ENCODE peak calls at places on chromosomes 1 and 21, in four cellular contexts. B is K562, Q is GM12891, P is GM12878. R is an unnamed sample.

GRCh38 chr1:59692591-59692990 is 122.2 kb upstream of the HOOK1 start:
- DNase-seq in B (no peak), Q (no peak), P (no peak), R (peak; percentile 69)

GRCh38 chr1:145878724-145879123 is 6.9 kb downstream of the ANKRD35 start:
- DNase-seq in B (no peak), Q (no peak), P (no peak), R (no peak)

GRCh38 chr1:233109121-233109520 is 158.7 kb downstream of the NTPCR start:
- DNase-seq in B (no peak), Q (no peak), P (no peak), R (no peak)

GRCh38 chr1:200296091-200296661 is 113.7 kb downstream of the ZNF281 start:
- DNase-seq in B (no peak), Q (no peak), P (no peak), R (no peak)

GRCh38 chr1:206979379-206980043 is 9.3 kb upstream of the FCAMR start:
- DNase-seq in B (peak; percentile 68), Q (no peak), P (no peak), R (no peak)

GRCh38 chr21:14074177-14074576 is 136.6 kb downstream of the LIPI start:
- DNase-seq in B (no peak), Q (no peak), P (no peak), R (no peak)

GRCh38 chr1:27525296-27526271 is 35.6 kb upstream of the WASF2 start:
- DNase-seq in B (peak; percentile 97), Q (peak; percentile 82), P (peak; percentile 53), R (peak; percentile 96)

GRCh38 chr1:221724931-221725605 is 16.8 kb downstream of the DUSP10 start:
- DNase-seq in B (no peak), Q (no peak), P (no peak), R (peak; percentile 61)

GRCh38 chr1:43452789-43453441 is 816 bp downstream of the HYI start:
- DNase-seq in B (peak; percentile 59), Q (no peak), P (no peak), R (peak; percentile 3)

GRCh38 chr1:198447468-198447867 is 93.0 kb downstream of the ATP6V1G3 start:
- DNase-seq in B (no peak), Q (no peak), P (no peak), R (no peak)

GRCh38 chr1:62426794-62427193 is 10.1 kb upstream of the USP1 start:
- DNase-seq in B (no peak), Q (no peak), P (no peak), R (no peak)

GRCh38 chr1:161502641-161503393 is 2.4 kb upstream of the FCGR2A start:
- DNase-seq in B (peak; percentile 90), Q (no peak), P (no peak), R (no peak)

GRCh38 chr1:182035097-182035770 is 26.3 kb downstream of the ZNF648 start:
- DNase-seq in B (peak; percentile 26), Q (no peak), P (no peak), R (no peak)

GRCh38 chr21:38171723-38172344 is 85.0 kb upstream of the KCNJ15 start:
- DNase-seq in B (no peak), Q (no peak), P (no peak), R (no peak)

GRCh38 chr1:107076846-107077245 is 20.4 kb downstream of the PRMT6 start:
- DNase-seq in B (no peak), Q (no peak), P (no peak), R (no peak)

GRCh38 chr1:218529691-218530310 is 184.7 kb downstream of the TGFB2 start:
- DNase-seq in B (no peak), Q (no peak), P (no peak), R (no peak)
- TF ChIP-seq SPI1 in B (no peak), Q (no peak), P (no peak), R (no peak)

GRCh38 chr1:40980453-40981121 is 1.1 kb downstream of the CTPS1 start:
- DNase-seq in B (peak; percentile 83), Q (peak; percentile 40), P (no peak), R (no peak)
- TF ChIP-seq SPI1 in B (no peak), Q (no peak), P (no peak), R (no peak)

DNA sequence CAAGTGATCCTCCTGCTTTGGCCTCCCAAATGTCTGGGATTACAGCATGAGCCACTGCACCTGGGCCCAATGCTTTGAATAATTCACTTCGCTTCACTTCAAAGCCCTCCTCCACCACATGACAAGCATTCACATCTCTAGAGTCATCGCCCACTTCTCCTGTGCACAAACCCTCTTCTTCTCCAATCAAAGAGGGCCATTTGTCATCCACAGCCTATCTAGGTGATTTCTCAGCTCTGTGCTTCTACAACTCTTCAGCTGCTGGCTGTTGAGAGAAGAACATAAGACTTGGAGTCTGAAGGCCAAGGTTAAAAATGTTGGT is 20.1 kb upstream of the PSMB2 start:
- DNase-seq in B (no peak), Q (no peak), P (no peak), R (no peak)
- TF ChIP-seq SPI1 in B (no peak), Q (no peak), P (no peak), R (no peak)

GRCh38 chr1:99525313-99525712 is 120.6 kb upstream of the PALMD start:
- DNase-seq in B (no peak), Q (no peak), P (no peak), R (no peak)
- TF ChIP-seq SPI1 in B (no peak), Q (no peak), P (no peak), R (no peak)

DNA sequence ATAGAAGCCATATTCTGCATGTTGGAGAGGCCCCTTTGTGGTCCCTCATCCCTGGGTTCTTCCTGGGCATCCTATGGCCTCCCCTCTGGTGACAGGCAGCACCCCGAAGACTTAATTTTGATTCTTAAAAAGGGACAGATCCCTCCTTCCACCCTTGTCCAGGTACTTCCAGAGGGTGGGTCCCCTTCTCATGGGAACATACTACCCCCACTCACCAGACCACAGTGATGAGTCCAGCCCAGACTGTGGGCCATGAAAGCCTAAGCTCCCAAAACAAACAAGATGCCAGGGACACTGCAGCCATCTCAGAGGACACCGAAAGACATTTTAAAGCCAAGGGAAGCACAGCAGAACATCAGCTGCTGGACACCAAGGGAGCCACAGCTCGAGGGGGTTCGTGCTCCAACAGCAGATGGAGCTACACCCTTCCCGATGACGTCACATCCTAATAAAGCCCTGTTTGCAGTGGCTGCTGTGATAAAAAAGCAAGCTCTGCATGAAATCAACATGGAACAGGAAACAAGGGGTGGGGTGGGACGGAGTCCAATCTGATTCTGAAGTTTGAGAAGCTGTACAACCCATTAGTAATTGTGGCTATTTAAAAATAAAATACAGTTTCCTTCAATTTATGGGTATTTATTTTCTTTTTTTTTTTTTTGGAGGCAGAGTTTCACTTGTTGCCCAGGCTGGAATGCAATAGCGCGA is 32.4 kb downstream of the GNB1 start:
- DNase-seq in B (peak; percentile 89), Q (no peak), P (no peak), R (no peak)
- TF ChIP-seq SPI1 in B (no peak), Q (no peak), P (no peak), R (no peak)

DNA sequence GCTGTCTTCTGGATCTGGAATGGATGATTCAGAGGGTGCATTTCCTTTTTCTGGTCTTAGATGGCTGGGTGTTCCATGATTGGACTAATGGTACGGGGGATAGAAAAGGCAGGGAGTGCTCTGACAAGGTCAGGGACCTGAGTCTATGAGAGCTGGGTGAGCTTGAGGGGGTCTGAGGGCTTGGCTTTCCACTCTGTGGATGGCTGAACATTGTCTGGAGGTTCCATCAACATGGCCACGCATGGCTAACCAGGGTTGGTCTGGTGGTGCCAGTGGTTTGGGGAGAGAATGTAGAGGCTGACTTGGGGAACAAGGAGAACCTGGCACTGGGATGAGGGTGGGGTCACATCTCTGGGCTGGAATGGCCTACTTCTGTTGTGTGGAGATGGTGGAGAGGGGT is 41.5 kb upstream of the TSPAN2 start:
- DNase-seq in B (no peak), Q (no peak), P (no peak), R (no peak)
- TF ChIP-seq SPI1 in B (no peak), Q (no peak), P (no peak), R (no peak)

DNA sequence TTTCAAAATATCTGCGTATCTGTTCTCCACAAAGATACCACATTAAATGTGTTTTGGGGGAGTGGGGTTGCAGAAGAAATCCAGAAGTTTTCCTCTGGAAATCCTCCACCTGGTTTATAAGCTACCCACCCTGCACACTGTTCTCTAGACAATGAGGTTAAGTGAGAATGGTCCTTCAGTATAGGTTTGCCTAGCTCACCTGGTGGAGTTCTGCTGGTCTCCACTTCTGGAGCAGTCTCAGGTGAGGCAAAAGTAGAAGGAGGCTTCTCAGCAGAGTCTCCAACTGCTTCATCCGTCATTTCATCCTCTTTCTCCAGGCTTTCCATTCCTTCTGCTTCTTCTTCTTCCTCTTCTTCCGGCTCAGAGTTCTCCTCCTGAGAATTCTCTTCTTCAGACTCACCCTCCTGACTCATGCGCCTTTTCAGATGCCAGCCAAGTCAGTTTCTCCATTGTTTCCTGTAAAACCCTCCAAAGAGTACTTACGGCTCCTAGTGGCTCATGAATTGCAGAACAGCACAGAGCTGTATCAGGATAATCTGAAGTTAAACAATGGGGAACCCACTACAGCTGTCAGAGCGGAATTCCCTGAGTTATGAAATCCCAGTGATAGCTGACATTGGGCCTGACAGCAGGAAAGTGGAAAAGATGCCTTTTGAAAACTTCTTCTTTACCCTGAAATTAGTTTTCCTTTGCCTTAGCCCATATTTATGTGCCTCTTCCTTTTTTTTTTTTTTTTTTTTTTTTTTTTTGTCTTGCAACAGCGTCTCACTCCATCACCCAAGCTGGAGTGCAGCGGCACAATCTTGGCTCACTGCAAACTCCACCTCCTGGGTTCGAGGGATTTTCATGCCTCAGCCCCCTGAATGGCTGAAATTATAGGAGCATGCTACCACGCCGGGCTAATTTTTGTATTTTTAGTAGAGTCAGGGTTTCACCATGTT is 38.5 kb downstream of the MSTO1 start:
- DNase-seq in B (peak; percentile 52), Q (no peak), P (no peak), R (peak; percentile 39)
- TF ChIP-seq SPI1 in B (no peak), Q (no peak), P (no peak), R (no peak)

GRCh38 chr1:231522931-231523642 is 5.4 kb upstream of the TSNAX start:
- DNase-seq in B (no peak), Q (no peak), P (no peak), R (no peak)
- TF ChIP-seq SPI1 in B (no peak), Q (no peak), P (no peak), R (no peak)

GRCh38 chr1:15584489-15585363 is at the start of gene AGMAT:
- DNase-seq in B (no peak), Q (peak; percentile 77), P (no peak), R (no peak)
- TF ChIP-seq SPI1 in B (no peak), Q (no peak), P (no peak), R (no peak)

R was measured in HL-60.